ENCODE peak calls at places on chromosomes 2 and 18, in ten cellular contexts. One of them, this sample, is unnamed.
A peak's percentile ranks its signal among the peaks of the same experiment; 100 is the strongest.

GRCh38 chr2:97713296-97714083 is at the start of gene ZAP70:
- DNase-seq in heart left ventricle: peak; percentile 63
- DNase-seq in fibroblast of mammary gland: no peak
- DNase-seq in bronchial epithelial cell: no peak
- DNase-seq in cardiac muscle cell: no peak
- DNase-seq in OCI-LY7: peak; percentile 81
- DNase-seq in upper lobe of right lung: peak; percentile 63
- DNase-seq in right atrium auricular region: no peak
- DNase-seq in left ventricle myocardium inferior: peak; percentile 10
- DNase-seq in GM23338: no peak
- DNase-seq in this sample: no peak

GRCh38 chr18:57446322-57446721 is 11.1 kb downstream of the ONECUT2 start:
- DNase-seq in heart left ventricle: no peak
- DNase-seq in fibroblast of mammary gland: peak; percentile 24
- DNase-seq in bronchial epithelial cell: peak; percentile 21
- DNase-seq in cardiac muscle cell: no peak
- DNase-seq in OCI-LY7: peak; percentile 27
- DNase-seq in upper lobe of right lung: no peak
- DNase-seq in right atrium auricular region: no peak
- DNase-seq in left ventricle myocardium inferior: no peak
- DNase-seq in GM23338: peak; percentile 70
- DNase-seq in this sample: peak; percentile 38

GRCh38 chr2:36618381-36618780 is 20.4 kb upstream of the FEZ2 start:
- DNase-seq in heart left ventricle: no peak
- DNase-seq in fibroblast of mammary gland: peak; percentile 82
- DNase-seq in bronchial epithelial cell: peak; percentile 90
- DNase-seq in cardiac muscle cell: peak; percentile 79
- DNase-seq in OCI-LY7: peak; percentile 77
- DNase-seq in upper lobe of right lung: no peak
- DNase-seq in right atrium auricular region: no peak
- DNase-seq in left ventricle myocardium inferior: no peak
- DNase-seq in GM23338: peak; percentile 88
- DNase-seq in this sample: peak; percentile 47

GRCh38 chr18:51193621-51194287 is 3.7 kb downstream of the MEX3C start:
- DNase-seq in heart left ventricle: no peak
- DNase-seq in fibroblast of mammary gland: peak; percentile 54
- DNase-seq in bronchial epithelial cell: no peak
- DNase-seq in cardiac muscle cell: peak; percentile 15
- DNase-seq in OCI-LY7: no peak
- DNase-seq in upper lobe of right lung: no peak
- DNase-seq in right atrium auricular region: no peak
- DNase-seq in left ventricle myocardium inferior: no peak
- DNase-seq in GM23338: no peak
- DNase-seq in this sample: no peak

GRCh38 chr2:180413331-180413730 is 406.2 kb upstream of the CWC22 start:
- DNase-seq in heart left ventricle: no peak
- DNase-seq in fibroblast of mammary gland: no peak
- DNase-seq in bronchial epithelial cell: no peak
- DNase-seq in cardiac muscle cell: no peak
- DNase-seq in OCI-LY7: no peak
- DNase-seq in upper lobe of right lung: no peak
- DNase-seq in right atrium auricular region: no peak
- DNase-seq in left ventricle myocardium inferior: no peak
- DNase-seq in GM23338: no peak
- DNase-seq in this sample: no peak

GRCh38 chr2:166068981-166069380 is 58.8 kb downstream of the SCN1A start:
- DNase-seq in heart left ventricle: no peak
- DNase-seq in fibroblast of mammary gland: peak; percentile 20
- DNase-seq in bronchial epithelial cell: peak; percentile 37
- DNase-seq in cardiac muscle cell: no peak
- DNase-seq in OCI-LY7: no peak
- DNase-seq in upper lobe of right lung: no peak
- DNase-seq in right atrium auricular region: no peak
- DNase-seq in left ventricle myocardium inferior: no peak
- DNase-seq in GM23338: no peak
- DNase-seq in this sample: no peak

GRCh38 chr18:11665587-11665986 is 23.5 kb upstream of the GNAL start:
- DNase-seq in heart left ventricle: no peak
- DNase-seq in fibroblast of mammary gland: no peak
- DNase-seq in bronchial epithelial cell: no peak
- DNase-seq in cardiac muscle cell: no peak
- DNase-seq in OCI-LY7: no peak
- DNase-seq in upper lobe of right lung: peak; percentile 3
- DNase-seq in right atrium auricular region: no peak
- DNase-seq in left ventricle myocardium inferior: no peak
- DNase-seq in GM23338: no peak
- DNase-seq in this sample: no peak

GRCh38 chr18:2183432-2183831 is 387.9 kb downstream of the METTL4 start:
- DNase-seq in heart left ventricle: no peak
- DNase-seq in fibroblast of mammary gland: no peak
- DNase-seq in bronchial epithelial cell: no peak
- DNase-seq in cardiac muscle cell: no peak
- DNase-seq in OCI-LY7: no peak
- DNase-seq in upper lobe of right lung: no peak
- DNase-seq in right atrium auricular region: no peak
- DNase-seq in left ventricle myocardium inferior: no peak
- DNase-seq in GM23338: no peak
- DNase-seq in this sample: no peak

GRCh38 chr18:48264508-48264907 is 144.7 kb downstream of the ZBTB7C start:
- DNase-seq in heart left ventricle: no peak
- DNase-seq in fibroblast of mammary gland: peak; percentile 16
- DNase-seq in bronchial epithelial cell: peak; percentile 12
- DNase-seq in cardiac muscle cell: peak; percentile 6
- DNase-seq in OCI-LY7: no peak
- DNase-seq in upper lobe of right lung: no peak
- DNase-seq in right atrium auricular region: no peak
- DNase-seq in left ventricle myocardium inferior: no peak
- DNase-seq in GM23338: peak; percentile 16
- DNase-seq in this sample: no peak

GRCh38 chr2:231467613-231468525 is 3.6 kb upstream of the NCL start:
- DNase-seq in heart left ventricle: no peak
- DNase-seq in fibroblast of mammary gland: no peak
- DNase-seq in bronchial epithelial cell: no peak
- DNase-seq in cardiac muscle cell: no peak
- DNase-seq in OCI-LY7: no peak
- DNase-seq in upper lobe of right lung: peak; percentile 50
- DNase-seq in right atrium auricular region: no peak
- DNase-seq in left ventricle myocardium inferior: no peak
- DNase-seq in GM23338: no peak
- DNase-seq in this sample: no peak

GRCh38 chr18:75268206-75268605 is 57.6 kb downstream of the TSHZ1 start:
- DNase-seq in heart left ventricle: no peak
- DNase-seq in fibroblast of mammary gland: no peak
- DNase-seq in bronchial epithelial cell: no peak
- DNase-seq in cardiac muscle cell: no peak
- DNase-seq in OCI-LY7: no peak
- DNase-seq in upper lobe of right lung: no peak
- DNase-seq in right atrium auricular region: no peak
- DNase-seq in left ventricle myocardium inferior: no peak
- DNase-seq in GM23338: no peak
- DNase-seq in this sample: no peak

GRCh38 chr2:33395660-33396249 is 80.7 kb upstream of the RASGRP3 start:
- DNase-seq in heart left ventricle: no peak
- DNase-seq in fibroblast of mammary gland: peak; percentile 78
- DNase-seq in bronchial epithelial cell: peak; percentile 56
- DNase-seq in cardiac muscle cell: peak; percentile 79
- DNase-seq in OCI-LY7: peak; percentile 59
- DNase-seq in upper lobe of right lung: no peak
- DNase-seq in right atrium auricular region: no peak
- DNase-seq in left ventricle myocardium inferior: no peak
- DNase-seq in GM23338: peak; percentile 62
- DNase-seq in this sample: peak; percentile 51

GRCh38 chr2:153595939-153596338 is 117.4 kb upstream of the RPRM start:
- DNase-seq in heart left ventricle: no peak
- DNase-seq in fibroblast of mammary gland: peak; percentile 20
- DNase-seq in bronchial epithelial cell: peak; percentile 37
- DNase-seq in cardiac muscle cell: no peak
- DNase-seq in OCI-LY7: no peak
- DNase-seq in upper lobe of right lung: no peak
- DNase-seq in right atrium auricular region: no peak
- DNase-seq in left ventricle myocardium inferior: no peak
- DNase-seq in GM23338: peak; percentile 5
- DNase-seq in this sample: no peak

GRCh38 chr2:86042256-86043168 is 63.2 kb downstream of the POLR1A start:
- DNase-seq in heart left ventricle: no peak
- DNase-seq in fibroblast of mammary gland: no peak
- DNase-seq in bronchial epithelial cell: no peak
- DNase-seq in cardiac muscle cell: no peak
- DNase-seq in OCI-LY7: no peak
- DNase-seq in upper lobe of right lung: no peak
- DNase-seq in right atrium auricular region: no peak
- DNase-seq in left ventricle myocardium inferior: no peak
- DNase-seq in GM23338: no peak
- DNase-seq in this sample: no peak

GRCh38 chr2:173027181-173028128 is 48.2 kb upstream of the MAP3K20 start:
- DNase-seq in heart left ventricle: no peak
- DNase-seq in fibroblast of mammary gland: peak; percentile 93
- DNase-seq in bronchial epithelial cell: peak; percentile 85
- DNase-seq in cardiac muscle cell: peak; percentile 94
- DNase-seq in OCI-LY7: peak; percentile 85
- DNase-seq in upper lobe of right lung: no peak
- DNase-seq in right atrium auricular region: peak; percentile 97
- DNase-seq in left ventricle myocardium inferior: peak; percentile 71
- DNase-seq in GM23338: peak; percentile 97
- DNase-seq in this sample: peak; percentile 88

GRCh38 chr2:173016451-173016850 is 59.2 kb upstream of the MAP3K20 start:
- DNase-seq in heart left ventricle: no peak
- DNase-seq in fibroblast of mammary gland: no peak
- DNase-seq in bronchial epithelial cell: no peak
- DNase-seq in cardiac muscle cell: no peak
- DNase-seq in OCI-LY7: no peak
- DNase-seq in upper lobe of right lung: no peak
- DNase-seq in right atrium auricular region: no peak
- DNase-seq in left ventricle myocardium inferior: no peak
- DNase-seq in GM23338: no peak
- DNase-seq in this sample: no peak

GRCh38 chr2:173023718-173024117 is 51.9 kb upstream of the MAP3K20 start:
- DNase-seq in heart left ventricle: no peak
- DNase-seq in fibroblast of mammary gland: no peak
- DNase-seq in bronchial epithelial cell: no peak
- DNase-seq in cardiac muscle cell: no peak
- DNase-seq in OCI-LY7: no peak
- DNase-seq in upper lobe of right lung: no peak
- DNase-seq in right atrium auricular region: no peak
- DNase-seq in left ventricle myocardium inferior: no peak
- DNase-seq in GM23338: no peak
- DNase-seq in this sample: no peak

GRCh38 chr2:173017657-173018420 is 57.8 kb upstream of the MAP3K20 start:
- DNase-seq in heart left ventricle: no peak
- DNase-seq in fibroblast of mammary gland: no peak
- DNase-seq in bronchial epithelial cell: no peak
- DNase-seq in cardiac muscle cell: no peak
- DNase-seq in OCI-LY7: no peak
- DNase-seq in upper lobe of right lung: no peak
- DNase-seq in right atrium auricular region: no peak
- DNase-seq in left ventricle myocardium inferior: no peak
- DNase-seq in GM23338: no peak
- DNase-seq in this sample: no peak

GRCh38 chr2:173021939-173022371 is 53.7 kb upstream of the MAP3K20 start:
- DNase-seq in heart left ventricle: no peak
- DNase-seq in fibroblast of mammary gland: peak; percentile 55
- DNase-seq in bronchial epithelial cell: peak; percentile 78
- DNase-seq in cardiac muscle cell: peak; percentile 46
- DNase-seq in OCI-LY7: no peak
- DNase-seq in upper lobe of right lung: no peak
- DNase-seq in right atrium auricular region: no peak
- DNase-seq in left ventricle myocardium inferior: peak; percentile 59
- DNase-seq in GM23338: peak; percentile 35
- DNase-seq in this sample: no peak
- TF ChIP-seq CTCF in heart left ventricle: peak; percentile 55
- TF ChIP-seq CTCF in fibroblast of mammary gland: peak; percentile 43
- TF ChIP-seq CTCF in bronchial epithelial cell: peak; percentile 49
- TF ChIP-seq CTCF in cardiac muscle cell: peak; percentile 52
- TF ChIP-seq CTCF in OCI-LY7: peak; percentile 19
- TF ChIP-seq CTCF in upper lobe of right lung: peak; percentile 42
- TF ChIP-seq CTCF in right atrium auricular region: peak; percentile 57
- TF ChIP-seq CTCF in left ventricle myocardium inferior: peak; percentile 56
- TF ChIP-seq CTCF in GM23338: peak; percentile 55
- TF ChIP-seq CTCF in this sample: peak; percentile 39

DNA sequence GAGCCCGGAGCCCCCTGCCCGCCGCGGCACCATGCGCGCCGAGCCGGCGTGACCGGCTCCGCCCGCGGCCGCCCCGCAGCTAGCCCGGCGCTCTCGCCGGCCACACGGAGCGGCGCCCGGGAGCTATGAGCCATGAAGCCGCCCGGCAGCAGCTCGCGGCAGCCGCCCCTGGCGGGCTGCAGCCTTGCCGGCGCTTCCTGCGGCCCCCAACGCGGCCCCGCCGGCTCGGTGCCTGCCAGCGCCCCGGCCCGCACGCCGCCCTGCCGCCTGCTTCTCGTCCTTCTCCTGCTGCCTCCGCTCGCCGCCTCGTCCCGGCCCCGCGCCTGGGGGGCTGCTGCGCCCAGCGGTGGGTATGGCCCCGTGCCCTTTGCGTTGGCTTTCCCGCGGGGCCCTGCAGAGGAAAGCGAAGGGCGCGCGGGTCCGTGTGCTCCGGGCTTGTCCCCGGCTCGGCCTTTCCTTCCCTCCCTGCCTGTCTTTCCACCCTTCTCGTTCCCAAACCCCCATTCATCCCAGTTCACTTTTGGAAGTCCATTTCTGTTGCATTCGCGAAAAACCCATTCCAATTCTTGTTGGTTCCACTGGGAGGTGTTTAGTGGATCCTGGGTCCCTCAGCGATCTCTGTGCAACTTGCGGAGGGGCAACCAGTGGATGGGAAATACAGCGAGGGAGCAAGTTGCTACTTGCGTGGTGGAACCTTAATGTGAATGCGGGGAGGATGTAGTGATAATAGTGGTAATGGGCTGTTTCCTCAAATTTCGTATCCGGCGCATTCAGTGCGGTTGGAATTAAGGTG is 599 bp downstream of the ADAM23 start:
- DNase-seq in heart left ventricle: peak; percentile 64
- DNase-seq in fibroblast of mammary gland: peak; percentile 15
- DNase-seq in bronchial epithelial cell: no peak
- DNase-seq in cardiac muscle cell: peak; percentile 48
- DNase-seq in OCI-LY7: peak; percentile 6
- DNase-seq in upper lobe of right lung: no peak
- DNase-seq in right atrium auricular region: no peak
- DNase-seq in left ventricle myocardium inferior: peak; percentile 18
- DNase-seq in GM23338: peak; percentile 68
- DNase-seq in this sample: peak; percentile 20
- TF ChIP-seq CTCF in heart left ventricle: no peak
- TF ChIP-seq CTCF in fibroblast of mammary gland: no peak
- TF ChIP-seq CTCF in bronchial epithelial cell: no peak
- TF ChIP-seq CTCF in cardiac muscle cell: no peak
- TF ChIP-seq CTCF in OCI-LY7: no peak
- TF ChIP-seq CTCF in upper lobe of right lung: no peak
- TF ChIP-seq CTCF in right atrium auricular region: no peak
- TF ChIP-seq CTCF in left ventricle myocardium inferior: no peak
- TF ChIP-seq CTCF in GM23338: no peak
- TF ChIP-seq CTCF in this sample: no peak

GRCh38 chr2:46365913-46366674 is 68.9 kb downstream of the EPAS1 start:
- DNase-seq in heart left ventricle: no peak
- DNase-seq in fibroblast of mammary gland: peak; percentile 33
- DNase-seq in bronchial epithelial cell: no peak
- DNase-seq in cardiac muscle cell: no peak
- DNase-seq in OCI-LY7: no peak
- DNase-seq in upper lobe of right lung: no peak
- DNase-seq in right atrium auricular region: no peak
- DNase-seq in left ventricle myocardium inferior: no peak
- DNase-seq in GM23338: peak; percentile 50
- DNase-seq in this sample: no peak
- TF ChIP-seq CTCF in heart left ventricle: peak; percentile 54
- TF ChIP-seq CTCF in fibroblast of mammary gland: peak; percentile 65
- TF ChIP-seq CTCF in bronchial epithelial cell: peak; percentile 25
- TF ChIP-seq CTCF in cardiac muscle cell: peak; percentile 42
- TF ChIP-seq CTCF in OCI-LY7: peak; percentile 59
- TF ChIP-seq CTCF in upper lobe of right lung: peak; percentile 34
- TF ChIP-seq CTCF in right atrium auricular region: peak; percentile 44
- TF ChIP-seq CTCF in left ventricle myocardium inferior: peak; percentile 49
- TF ChIP-seq CTCF in GM23338: peak; percentile 63
- TF ChIP-seq CTCF in this sample: peak; percentile 60

GRCh38 chr2:21155365-21156136 is 31.8 kb downstream of the TDRD15 start:
- DNase-seq in heart left ventricle: no peak
- DNase-seq in fibroblast of mammary gland: no peak
- DNase-seq in bronchial epithelial cell: peak; percentile 12
- DNase-seq in cardiac muscle cell: no peak
- DNase-seq in OCI-LY7: no peak
- DNase-seq in upper lobe of right lung: no peak
- DNase-seq in right atrium auricular region: no peak
- DNase-seq in left ventricle myocardium inferior: no peak
- DNase-seq in GM23338: no peak
- DNase-seq in this sample: no peak
- TF ChIP-seq CTCF in heart left ventricle: no peak
- TF ChIP-seq CTCF in fibroblast of mammary gland: no peak
- TF ChIP-seq CTCF in bronchial epithelial cell: no peak
- TF ChIP-seq CTCF in cardiac muscle cell: no peak
- TF ChIP-seq CTCF in OCI-LY7: no peak
- TF ChIP-seq CTCF in upper lobe of right lung: no peak
- TF ChIP-seq CTCF in right atrium auricular region: no peak
- TF ChIP-seq CTCF in left ventricle myocardium inferior: no peak
- TF ChIP-seq CTCF in GM23338: no peak
- TF ChIP-seq CTCF in this sample: no peak

This sample was measured in neural crest cell.